ENCODE peak calls at places on chromosome 2, in six cellular contexts. V is WTC11, Z is BE2C, B is IMR-90, S is fibroblast of pulmonary artery, C is psoas muscle. M is an unnamed sample.

GRCh38 chr2:42967959-42968674 is 175.7 kb upstream of the HAAO start:
- DNase-seq in V (no peak), Z (peak), B (peak), S (peak), C (peak), M (no peak)

GRCh38 chr2:98771771-98772521 is 41.0 kb upstream of the MGAT4A start:
- DNase-seq in V (no peak), Z (no peak), B (no peak), S (peak), C (no peak), M (peak)

GRCh38 chr2:220144411-220144810 is 517.0 kb downstream of the SLC4A3 start:
- DNase-seq in V (no peak), Z (no peak), B (peak), S (peak), C (no peak), M (peak)

GRCh38 chr2:68774569-68775271 is 40.1 kb downstream of the ARHGAP25 start:
- DNase-seq in V (no peak), Z (no peak), B (peak), S (peak), C (peak), M (no peak)

GRCh38 chr2:64646007-64646880 is 7.5 kb downstream of the SERTAD2 start:
- DNase-seq in V (peak), Z (peak), B (peak), S (peak), C (peak), M (peak)

GRCh38 chr2:102422910-102423309 is at the start of gene IL18RAP:
- DNase-seq in V (no peak), Z (no peak), B (no peak), S (no peak), C (no peak), M (no peak)

GRCh38 chr2:224421065-224421464 is 19.2 kb upstream of the FAM124B start:
- DNase-seq in V (no peak), Z (no peak), B (no peak), S (no peak), C (no peak), M (no peak)

GRCh38 chr2:169734172-169734847 is 678 bp downstream of the KLHL23 start:
- DNase-seq in V (peak), Z (peak), B (no peak), S (no peak), C (peak), M (peak)

GRCh38 chr2:100272848-100273329 is 49.4 kb downstream of the LONRF2 start:
- DNase-seq in V (no peak), Z (peak), B (peak), S (peak), C (peak), M (no peak)

GRCh38 chr2:123808243-123808642 is 216.8 kb upstream of the CNTNAP5 start:
- DNase-seq in V (peak), Z (no peak), B (no peak), S (no peak), C (no peak), M (peak)

DNA sequence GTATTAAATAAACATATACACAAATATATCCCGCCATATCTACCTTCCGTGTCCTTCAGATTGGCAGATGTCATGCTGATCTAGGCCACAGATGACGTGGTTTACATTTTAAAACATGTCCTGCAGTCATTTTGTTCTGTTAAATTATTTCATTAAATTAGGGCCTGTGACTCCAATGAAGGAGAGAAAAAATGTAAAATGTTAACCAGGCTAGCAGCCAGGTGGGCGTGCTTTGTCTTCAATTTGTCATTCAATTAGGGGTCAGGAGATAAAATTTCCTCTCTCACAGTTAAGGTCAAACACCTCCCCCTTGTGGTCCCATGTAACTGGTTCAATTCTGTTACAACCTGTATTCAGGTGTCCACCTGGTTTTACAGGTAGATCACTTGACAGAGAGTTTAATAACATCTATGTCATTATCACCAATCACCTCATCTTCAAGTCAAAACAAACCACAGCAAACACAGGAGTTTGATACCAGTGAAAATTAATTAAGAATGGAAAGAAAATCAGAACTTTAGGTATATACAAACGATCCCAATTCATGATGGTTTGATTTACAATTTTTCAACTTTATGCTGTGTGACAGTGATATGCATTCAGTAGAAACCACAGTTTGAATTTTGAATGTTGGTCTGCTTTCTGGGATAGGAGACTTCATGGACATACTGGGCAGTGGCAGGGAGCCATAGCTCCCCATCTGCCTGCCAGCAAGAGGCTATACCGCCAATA is 339.4 kb downstream of the CMPK2 start:
- DNase-seq in V (no peak), Z (peak), B (no peak), S (no peak), C (no peak), M (peak)
- TF ChIP-seq CTCF in V (peak), Z (peak), B (no peak), S (no peak), C (no peak), M (peak)

DNA sequence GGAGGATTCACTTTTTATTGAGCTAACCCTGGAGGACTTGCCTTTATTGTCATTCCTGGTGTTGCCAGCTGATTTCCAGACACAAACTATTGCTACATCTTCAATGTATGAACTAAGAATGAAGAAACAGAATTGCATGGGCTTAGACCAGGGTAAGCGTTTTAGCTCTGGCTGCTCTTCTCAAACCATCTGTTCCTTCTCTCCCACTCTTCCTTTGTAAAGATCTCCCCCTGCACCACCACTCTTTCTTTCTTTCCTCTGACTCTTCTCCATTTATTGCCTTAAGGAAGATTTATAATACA is 41.8 kb downstream of the NCKAP5 start:
- DNase-seq in V (no peak), Z (no peak), B (peak), S (no peak), C (no peak), M (no peak)
- TF ChIP-seq CTCF in V (no peak), Z (no peak), B (no peak), S (no peak), C (no peak), M (no peak)

GRCh38 chr2:138492160-138492559 is 9.4 kb upstream of the SPOPL start:
- DNase-seq in V (no peak), Z (no peak), B (no peak), S (no peak), C (no peak), M (no peak)

GRCh38 chr2:138491495-138491862 is 10.1 kb upstream of the SPOPL start:
- DNase-seq in V (no peak), Z (no peak), B (no peak), S (no peak), C (no peak), M (no peak)

GRCh38 chr2:138485019-138485418 is 16.6 kb upstream of the SPOPL start:
- DNase-seq in V (no peak), Z (no peak), B (no peak), S (no peak), C (no peak), M (peak)

GRCh38 chr2:138490673-138491494 is 10.7 kb upstream of the SPOPL start:
- DNase-seq in V (no peak), Z (no peak), B (no peak), S (no peak), C (no peak), M (no peak)

GRCh38 chr2:138486347-138487198 is 15.0 kb upstream of the SPOPL start:
- DNase-seq in V (no peak), Z (no peak), B (no peak), S (no peak), C (no peak), M (no peak)
- TF ChIP-seq CTCF in V (no peak), Z (no peak), B (no peak), S (no peak), C (no peak), M (no peak)

GRCh38 chr2:165307317-165307716 is 68.1 kb downstream of the SCN2A start:
- DNase-seq in V (no peak), Z (no peak), B (no peak), S (no peak), C (no peak), M (no peak)

GRCh38 chr2:165305391-165306096 is 66.3 kb downstream of the SCN2A start:
- DNase-seq in V (no peak), Z (no peak), B (no peak), S (peak), C (no peak), M (no peak)
- TF ChIP-seq CTCF in V (no peak), Z (no peak), B (no peak), S (no peak), C (no peak), M (no peak)